ENCODE peak calls at places on chromosomes 16 and 17, in five cellular contexts. K is PC-3, L is activated B cell treated with CpG ODN at 0.5 μM for 24 hours, S is cardiac fibroblast, W is uterus. X is an unnamed sample.

GRCh38 chr16:76947694-76948093 is 243.3 kb upstream of the MON1B start:
- DNase-seq in K (no peak), L (no peak), S (peak; percentile 34), W (no peak), X (no peak)

GRCh38 chr17:7296189-7296861 is 1.9 kb upstream of the YBX2 start:
- DNase-seq in K (peak; percentile 83), L (peak; percentile 75), S (peak; percentile 87), W (peak; percentile 78), X (peak; percentile 90)

GRCh38 chr16:89561195-89562026 is 929 bp downstream of the RPL13 start:
- DNase-seq in K (no peak), L (no peak), S (no peak), W (no peak), X (no peak)

GRCh38 chr17:230371-230770 is 48.9 kb upstream of the DOC2B start:
- DNase-seq in K (no peak), L (no peak), S (no peak), W (no peak), X (no peak)

GRCh38 chr17:72602517-72603345 is 481.9 kb downstream of the SOX9 start:
- DNase-seq in K (peak; percentile 83), L (no peak), S (peak; percentile 68), W (no peak), X (no peak)

GRCh38 chr17:42436401-42436800 is 13.3 kb upstream of the CAVIN1 start:
- DNase-seq in K (no peak), L (no peak), S (peak; percentile 98), W (peak; percentile 71), X (no peak)

GRCh38 chr17:72361892-72362291 is 241.1 kb downstream of the SOX9 start:
- DNase-seq in K (peak; percentile 74), L (no peak), S (no peak), W (no peak), X (no peak)

GRCh38 chr16:17368511-17368910 is 102.2 kb downstream of the XYLT1 start:
- DNase-seq in K (no peak), L (no peak), S (no peak), W (no peak), X (no peak)

GRCh38 chr17:76511562-76512365 is 10.5 kb upstream of the RHBDF2 start:
- DNase-seq in K (no peak), L (no peak), S (peak; percentile 43), W (no peak), X (no peak)

GRCh38 chr16:29307598-29308507 is 98.7 kb downstream of the NPIPB11 start:
- DNase-seq in K (peak; percentile 7), L (no peak), S (peak; percentile 16), W (no peak), X (no peak)

DNA sequence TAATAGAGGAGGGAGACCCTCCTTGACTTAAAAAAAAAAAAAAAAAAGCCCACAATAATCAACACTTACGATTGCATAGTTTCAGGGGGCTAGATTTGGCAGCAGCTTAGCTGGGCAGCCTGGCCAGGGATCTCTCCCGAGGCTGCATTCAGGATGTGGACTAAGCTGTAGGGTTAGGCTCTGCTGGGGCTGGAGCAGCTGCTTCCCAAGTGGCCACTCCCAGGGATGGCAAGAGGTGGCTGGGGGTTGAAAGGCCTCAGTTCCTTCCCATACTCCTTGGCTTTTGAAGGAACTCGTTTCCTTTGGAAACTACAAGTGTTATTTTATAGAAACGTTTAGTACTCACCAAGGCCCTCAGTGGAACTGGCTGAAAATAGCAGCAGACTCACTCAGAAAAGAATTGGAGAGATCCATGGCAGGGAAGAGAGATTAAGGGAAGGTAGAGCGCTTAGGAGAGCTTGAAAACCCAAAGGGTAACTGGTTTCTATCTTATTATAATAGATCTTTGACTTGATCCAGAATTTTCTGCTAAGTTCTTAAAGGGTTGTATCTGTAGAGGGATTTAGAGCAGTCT is 76.4 kb downstream of the WWP2 start:
- DNase-seq in K (no peak), L (no peak), S (peak; percentile 40), W (peak; percentile 31), X (no peak)
- TF ChIP-seq CTCF in K (no peak), L (no peak), S (no peak), W (no peak), X (no peak)

GRCh38 chr17:30565073-30565935 is 88.1 kb downstream of the GOSR1 start:
- DNase-seq in K (no peak), L (no peak), S (no peak), W (no peak), X (no peak)
- TF ChIP-seq CTCF in K (no peak), L (no peak), S (no peak), W (no peak), X (no peak)

DNA sequence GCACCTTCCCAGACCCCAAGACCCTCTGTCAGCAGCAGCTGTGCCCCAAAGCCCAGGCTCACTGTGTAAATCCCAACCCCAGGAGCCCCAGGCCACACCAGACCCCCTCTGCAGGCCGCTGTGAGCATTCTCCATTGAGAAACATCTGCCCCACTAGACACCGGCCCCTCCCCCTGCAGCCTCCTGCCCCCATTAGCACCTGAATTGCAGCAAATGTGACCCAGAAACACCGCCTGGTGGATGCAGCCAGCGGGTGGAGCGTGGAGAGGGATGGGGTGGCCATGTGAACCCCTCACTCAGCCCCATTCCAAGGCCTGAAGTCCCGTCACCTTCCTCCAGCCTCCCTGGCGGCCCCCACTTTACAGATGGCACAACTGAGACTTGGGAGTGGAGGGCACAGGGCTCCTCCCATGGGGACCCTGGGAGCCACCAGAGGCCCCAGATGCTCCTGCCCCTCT is 2.2 kb downstream of the UBALD1 start:
- DNase-seq in K (no peak), L (no peak), S (no peak), W (no peak), X (no peak)
- TF ChIP-seq CTCF in K (no peak), L (no peak), S (no peak), W (no peak), X (peak; percentile 19)

DNA sequence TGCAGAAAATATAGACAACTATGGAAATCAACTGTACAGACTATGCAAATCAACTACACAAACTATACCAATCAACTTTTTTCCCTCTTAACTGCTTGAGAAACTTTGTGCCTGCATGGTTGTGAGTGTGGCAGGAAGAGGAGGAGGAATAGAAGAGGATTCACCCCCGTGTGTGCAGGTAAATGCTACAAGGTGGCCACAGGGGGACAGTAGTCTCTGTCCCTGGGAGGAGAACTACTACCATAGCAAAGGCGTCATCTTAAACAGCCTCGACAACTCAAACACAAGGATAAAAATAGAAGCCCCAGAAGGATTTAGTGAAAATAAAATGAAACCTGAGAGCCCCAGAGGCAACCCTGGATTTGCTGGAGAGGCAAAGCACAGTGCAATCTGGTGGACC is 199.6 kb upstream of the DYNLRB2 start:
- DNase-seq in K (no peak), L (no peak), S (no peak), W (no peak), X (no peak)
- TF ChIP-seq CTCF in K (no peak), L (no peak), S (no peak), W (no peak), X (peak; percentile 24)